ENCODE peak calls at places on chromosomes 11 and 22, in eight cellular contexts. V is activated T-cell treated with anti-CD3 and anti-CD28 coated beads for 1 hour; N is CD4-positive, CD25-positive, alpha-beta regulatory T cell; P is anterior cingulate cortex; X is GM19239; S is activated CD8-positive, alpha-beta memory T cell treated with anti-CD3 and anti-CD28 coated beads, Interleukin-2, amount 50 U/mL, for 4 hours; C is cardiac fibroblast; T is activated T-helper 1 cell treated with Interleukin-2 at 50 U/mL for 16 hours. M is an unnamed sample.

GRCh38 chr11:45178890-45179663 is 32.6 kb downstream of the PRDM11 start:
- DNase-seq in T (no peak), C (peak; percentile 52), S (no peak), P (no peak), X (no peak), N (no peak), V (no peak), M (no peak)

GRCh38 chr11:66479741-66480115 is 506 bp upstream of the DPP3 start:
- DNase-seq in X (no peak), C (no peak), P (no peak), T (no peak), N (no peak), S (no peak), V (no peak), M (no peak)

GRCh38 chr11:93099811-93100210 is 98.0 kb downstream of the SLC36A4 start:
- DNase-seq in X (no peak), P (no peak), V (no peak), S (no peak), T (no peak), C (peak; percentile 80), N (no peak), M (no peak)

GRCh38 chr11:73229321-73230275 is 11.5 kb downstream of the P2RY2 start:
- DNase-seq in S (no peak), N (no peak), T (no peak), C (no peak), V (no peak), X (no peak), P (no peak), M (no peak)

GRCh38 chr11:86695391-86695790 is 23.0 kb upstream of the ME3 start:
- DNase-seq in V (no peak), S (no peak), P (no peak), T (no peak), N (no peak), C (peak; percentile 48), X (no peak), M (no peak)

GRCh38 chr11:77191823-77192495 is 63.9 kb downstream of the MYO7A start:
- DNase-seq in C (peak; percentile 71), P (no peak), N (peak; percentile 44), S (peak; percentile 54), X (peak; percentile 61), T (peak; percentile 9), V (peak; percentile 23), M (no peak)

GRCh38 chr22:26446808-26447515 is 17.9 kb downstream of the ASPHD2 start:
- DNase-seq in C (no peak), P (no peak), N (no peak), X (no peak), S (no peak), T (no peak), V (no peak), M (no peak)

GRCh38 chr11:95917188-95918036 is 6.5 kb downstream of the MTMR2 start:
- DNase-seq in T (no peak), X (no peak), P (no peak), N (no peak), C (peak; percentile 89), V (no peak), S (no peak), M (no peak)

GRCh38 chr11:124301482-124301881 is 12.3 kb downstream of the OR8D1 start:
- DNase-seq in S (no peak), P (no peak), T (no peak), N (no peak), C (peak; percentile 81), X (no peak), V (no peak), M (no peak)

GRCh38 chr11:125381499-125381898 is 114.6 kb downstream of the FEZ1 start:
- DNase-seq in N (no peak), S (no peak), C (no peak), V (no peak), T (no peak), P (no peak), X (no peak), M (no peak)

GRCh38 chr11:23688835-23689234 is 808.0 kb upstream of the LUZP2 start:
- DNase-seq in X (no peak), V (no peak), N (no peak), C (peak; percentile 41), P (no peak), T (no peak), S (no peak), M (no peak)

GRCh38 chr22:47042116-47042825 is 279.8 kb downstream of the TBC1D22A start:
- DNase-seq in S (no peak), X (no peak), N (no peak), V (no peak), C (no peak), P (no peak), T (no peak), M (no peak)

GRCh38 chr11:77195071-77195705 is 67.1 kb downstream of the MYO7A start:
- DNase-seq in S (no peak), T (no peak), C (no peak), P (no peak), N (no peak), V (no peak), X (no peak), M (no peak)

GRCh38 chr11:43853766-43854165 is 26.9 kb upstream of the ALKBH3 start:
- DNase-seq in S (no peak), C (peak; percentile 59), V (no peak), P (no peak), N (no peak), T (no peak), X (no peak), M (no peak)

GRCh38 chr11:20097319-20098221 is 62.7 kb downstream of the DBX1 start:
- DNase-seq in T (no peak), N (no peak), S (no peak), X (no peak), P (no peak), C (peak; percentile 88), V (no peak), M (no peak)

GRCh38 chr11:72953631-72954030 is 139.4 kb downstream of the ATG16L2 start:
- DNase-seq in T (no peak), N (no peak), V (no peak), S (no peak), P (no peak), X (no peak), C (no peak), M (no peak)

GRCh38 chr11:5234390-5234834 is at the start of gene HBD:
- DNase-seq in T (no peak), C (peak; percentile 30), P (no peak), V (no peak), S (no peak), X (peak; percentile 5), N (no peak), M (no peak)

GRCh38 chr11:66934971-66935779 is 23.0 kb downstream of the PC start:
- DNase-seq in C (peak; percentile 39), S (no peak), T (no peak), V (no peak), P (no peak), N (no peak), X (no peak), M (no peak)

GRCh38 chr11:20022363-20023081 is 137.8 kb downstream of the DBX1 start:
- DNase-seq in X (no peak), P (no peak), S (no peak), V (no peak), T (no peak), N (no peak), C (peak; percentile 62), M (no peak)

GRCh38 chr11:20599424-20600346 is at the start of gene SLC6A5:
- DNase-seq in N (peak; percentile 24), P (no peak), X (peak; percentile 48), V (no peak), T (no peak), C (peak; percentile 49), S (no peak), M (no peak)

GRCh38 chr11:11186249-11186648 is 166.8 kb downstream of the CSNK2A3 start:
- DNase-seq in P (no peak), S (no peak), V (no peak), X (no peak), T (no peak), N (no peak), C (no peak), M (no peak)

GRCh38 chr11:46615756-46616155 is 1.3 kb downstream of the HARBI1 start:
- DNase-seq in T (no peak), N (no peak), C (peak; percentile 39), V (no peak), X (no peak), S (no peak), P (no peak), M (no peak)

GRCh38 chr11:120123946-120124345 is 14.0 kb downstream of the TRIM29 start:
- DNase-seq in S (no peak), C (no peak), N (no peak), X (no peak), P (no peak), V (no peak), T (no peak), M (no peak)

GRCh38 chr11:73177380-73178091 is 35.4 kb upstream of the FCHSD2 start:
- DNase-seq in P (peak; percentile 30), V (no peak), N (no peak), S (no peak), X (no peak), C (no peak), T (no peak), M (peak; percentile 41)

GRCh38 chr22:17562906-17563870 is at the start of gene SLC25A18:
- DNase-seq in C (peak; percentile 69), P (peak; percentile 53), X (no peak), N (no peak), V (no peak), T (no peak), S (no peak), M (peak; percentile 36)

GRCh38 chr11:103924166-103925013 is 112.0 kb upstream of the DDI1 start:
- DNase-seq in C (peak; percentile 32), P (no peak), S (no peak), T (no peak), N (no peak), V (no peak), X (no peak), M (no peak)

GRCh38 chr11:128422576-128423370 is 164.6 kb downstream of the ETS1 start:
- DNase-seq in V (peak; percentile 79), N (peak; percentile 80), T (peak; percentile 66), C (no peak), S (peak; percentile 93), X (no peak), P (no peak), M (no peak)

GRCh38 chr11:126433244-126433846 is 77.9 kb downstream of the ST3GAL4 start:
- DNase-seq in S (no peak), N (no peak), C (no peak), P (no peak), V (no peak), T (no peak), X (no peak), M (no peak)

GRCh38 chr11:73597956-73598718 is at the start of gene FAM168A:
- DNase-seq in X (peak; percentile 89), T (peak; percentile 90), N (peak; percentile 98), V (peak; percentile 89), C (peak; percentile 98), S (peak; percentile 92), P (peak; percentile 97), M (peak; percentile 94)

GRCh38 chr11:112129656-112130055 is 34.2 kb downstream of the IL18 start:
- DNase-seq in P (no peak), N (no peak), S (no peak), C (no peak), T (no peak), V (no peak), X (no peak), M (no peak)

GRCh38 chr11:30521297-30522071 is 64.7 kb downstream of the MPPED2 start:
- DNase-seq in X (no peak), N (no peak), P (no peak), V (no peak), T (no peak), S (no peak), C (no peak), M (no peak)

GRCh38 chr22:42880815-42881214 is 23.7 kb upstream of the ARFGAP3 start:
- DNase-seq in N (no peak), V (no peak), P (no peak), T (no peak), S (no peak), C (no peak), X (no peak), M (no peak)

GRCh38 chr11:45616802-45617549 is 48.4 kb downstream of the CHST1 start:
- DNase-seq in V (no peak), T (no peak), N (no peak), P (no peak), C (no peak), S (no peak), X (no peak), M (no peak)

GRCh38 chr11:798093-798713 is at the start of gene SLC25A22:
- DNase-seq in C (peak; percentile 67), V (peak; percentile 78), X (peak; percentile 97), T (peak; percentile 78), S (peak; percentile 87), N (peak; percentile 86), P (peak; percentile 50), M (peak; percentile 99)

M was measured in frontal cortex.